ENCODE peak calls at places on chromosomes 3 and 15, in six cellular contexts. One of them, this sample, is unnamed.

GRCh38 chr15:32790352-32790999 is 72.7 kb downstream of the GREM1 start:
- DNase-seq in ovary: no peak
- DNase-seq in uterus: no peak
- DNase-seq in AG04450: peak
- DNase-seq in cardiac muscle cell: no peak
- DNase-seq in foreskin fibroblast: peak
- DNase-seq in this sample: no peak

GRCh38 chr3:128364808-128365360 is 101.8 kb downstream of the DNAJB8 start:
- DNase-seq in cardiac muscle cell: no peak
- DNase-seq in foreskin fibroblast: no peak
- DNase-seq in ovary: no peak
- DNase-seq in AG04450: no peak
- DNase-seq in uterus: no peak
- DNase-seq in this sample: no peak

GRCh38 chr3:58683001-58683845 is 16.6 kb upstream of the FAM3D start:
- DNase-seq in cardiac muscle cell: no peak
- DNase-seq in foreskin fibroblast: peak
- DNase-seq in AG04450: no peak
- DNase-seq in ovary: no peak
- DNase-seq in uterus: no peak
- DNase-seq in this sample: peak

GRCh38 chr3:32880225-32880624 is 62.4 kb downstream of the TRIM71 start:
- DNase-seq in foreskin fibroblast: peak
- DNase-seq in cardiac muscle cell: no peak
- DNase-seq in ovary: no peak
- DNase-seq in uterus: no peak
- DNase-seq in AG04450: no peak
- DNase-seq in this sample: no peak

GRCh38 chr3:123608263-123608937 is 23.5 kb upstream of the HACD2 start:
- DNase-seq in cardiac muscle cell: no peak
- DNase-seq in ovary: no peak
- DNase-seq in uterus: no peak
- DNase-seq in AG04450: no peak
- DNase-seq in foreskin fibroblast: no peak
- DNase-seq in this sample: no peak

GRCh38 chr3:146498002-146498736 is 28.8 kb upstream of the PLSCR2 start:
- DNase-seq in cardiac muscle cell: no peak
- DNase-seq in foreskin fibroblast: no peak
- DNase-seq in uterus: no peak
- DNase-seq in ovary: no peak
- DNase-seq in AG04450: no peak
- DNase-seq in this sample: no peak

GRCh38 chr3:52774066-52774713 is 3.2 kb upstream of the ITIH1 start:
- DNase-seq in ovary: no peak
- DNase-seq in AG04450: no peak
- DNase-seq in uterus: no peak
- DNase-seq in cardiac muscle cell: no peak
- DNase-seq in foreskin fibroblast: no peak
- DNase-seq in this sample: no peak

GRCh38 chr15:47846911-47847310 is 129.6 kb downstream of the SEMA6D start:
- DNase-seq in foreskin fibroblast: no peak
- DNase-seq in ovary: no peak
- DNase-seq in AG04450: no peak
- DNase-seq in cardiac muscle cell: no peak
- DNase-seq in uterus: no peak
- DNase-seq in this sample: no peak

GRCh38 chr3:141680620-141681389 is 57.3 kb upstream of the RNF7 start:
- DNase-seq in uterus: peak
- DNase-seq in foreskin fibroblast: peak
- DNase-seq in cardiac muscle cell: peak
- DNase-seq in ovary: no peak
- DNase-seq in AG04450: no peak
- DNase-seq in this sample: no peak

GRCh38 chr15:95600367-95600766 is 730.1 kb upstream of the NR2F2 start:
- DNase-seq in cardiac muscle cell: no peak
- DNase-seq in ovary: no peak
- DNase-seq in uterus: no peak
- DNase-seq in AG04450: no peak
- DNase-seq in foreskin fibroblast: no peak
- DNase-seq in this sample: no peak

GRCh38 chr3:8223766-8224165 is 277.9 kb upstream of the LMCD1 start:
- DNase-seq in AG04450: no peak
- DNase-seq in ovary: peak
- DNase-seq in foreskin fibroblast: peak
- DNase-seq in cardiac muscle cell: peak
- DNase-seq in uterus: no peak
- DNase-seq in this sample: no peak

GRCh38 chr15:63473999-63474809 is 30.2 kb upstream of the USP3 start:
- DNase-seq in AG04450: peak
- DNase-seq in foreskin fibroblast: peak
- DNase-seq in cardiac muscle cell: peak
- DNase-seq in ovary: no peak
- DNase-seq in uterus: no peak
- DNase-seq in this sample: peak

DNA sequence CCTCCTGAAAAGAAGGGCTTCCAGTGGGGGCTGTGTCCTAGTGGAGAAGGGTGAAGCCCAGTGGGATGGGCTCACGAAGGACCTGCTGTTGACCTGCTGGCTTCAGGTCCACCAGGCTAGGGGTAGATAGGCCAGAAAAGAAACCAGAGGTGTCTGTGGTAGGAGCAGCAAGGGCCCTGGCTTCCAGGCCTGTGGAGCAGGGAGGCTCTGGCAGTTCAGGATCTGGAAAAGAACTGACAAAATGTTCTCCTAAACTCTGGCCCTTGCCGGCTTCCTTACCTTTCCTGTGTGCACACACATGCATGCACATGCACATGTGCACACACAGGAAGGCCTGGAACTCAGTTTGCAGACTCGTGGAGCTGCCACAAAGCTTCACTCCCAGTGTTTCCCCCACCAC is 49.7 kb downstream of the ABHD2 start:
- DNase-seq in uterus: no peak
- DNase-seq in foreskin fibroblast: no peak
- DNase-seq in cardiac muscle cell: no peak
- DNase-seq in AG04450: no peak
- DNase-seq in ovary: no peak
- DNase-seq in this sample: no peak
- TF ChIP-seq CTCF in uterus: no peak
- TF ChIP-seq CTCF in foreskin fibroblast: no peak
- TF ChIP-seq CTCF in cardiac muscle cell: no peak
- TF ChIP-seq CTCF in AG04450: no peak
- TF ChIP-seq CTCF in ovary: no peak
- TF ChIP-seq CTCF in this sample: no peak

DNA sequence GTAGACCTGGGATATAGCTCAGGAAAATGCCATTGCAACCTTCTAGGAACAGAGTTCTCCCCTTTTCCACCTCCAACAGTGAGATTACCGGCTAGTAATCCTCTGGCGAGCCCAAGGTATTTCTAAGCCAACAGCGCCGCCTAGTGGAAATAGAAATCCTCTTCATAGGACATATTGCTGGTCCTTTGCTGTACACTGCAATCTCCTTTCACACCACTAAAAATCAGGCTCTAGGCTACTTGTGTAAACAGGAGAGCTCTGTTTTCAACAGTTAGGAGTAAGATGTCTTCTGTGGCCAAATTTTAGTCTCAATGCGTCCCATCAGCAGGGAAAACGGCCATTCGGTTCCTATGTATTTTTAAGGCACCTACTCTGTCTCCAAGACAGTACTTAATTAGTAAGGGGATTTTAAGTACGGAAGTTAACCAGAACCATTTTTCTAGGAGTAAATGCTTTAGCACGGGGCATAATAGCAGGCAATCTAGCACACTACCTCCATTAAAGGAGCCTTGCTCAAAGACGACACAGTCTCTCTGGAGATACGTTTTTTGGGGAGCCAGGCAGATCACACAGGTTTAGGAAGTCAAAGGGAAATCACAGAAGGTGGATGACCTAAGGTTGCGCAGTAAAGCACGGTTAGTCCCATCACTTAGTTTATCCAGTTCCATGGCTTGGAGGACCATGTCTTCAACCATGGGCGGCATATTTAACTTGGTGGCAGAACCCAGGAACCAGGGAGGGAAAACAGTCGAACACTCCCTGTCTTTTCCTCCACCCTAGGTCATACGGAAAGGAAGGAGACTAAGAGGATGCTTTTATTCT is 43.8 kb downstream of the NCEH1 start:
- DNase-seq in AG04450: peak
- DNase-seq in uterus: peak
- DNase-seq in foreskin fibroblast: peak
- DNase-seq in cardiac muscle cell: peak
- DNase-seq in ovary: peak
- DNase-seq in this sample: peak
- H3K4me3 ChIP-seq in AG04450: no peak
- H3K4me3 ChIP-seq in uterus: no peak
- H3K4me3 ChIP-seq in foreskin fibroblast: no peak
- H3K4me3 ChIP-seq in cardiac muscle cell: no peak
- H3K4me3 ChIP-seq in ovary: no peak
- H3K4me3 ChIP-seq in this sample: no peak

DNA sequence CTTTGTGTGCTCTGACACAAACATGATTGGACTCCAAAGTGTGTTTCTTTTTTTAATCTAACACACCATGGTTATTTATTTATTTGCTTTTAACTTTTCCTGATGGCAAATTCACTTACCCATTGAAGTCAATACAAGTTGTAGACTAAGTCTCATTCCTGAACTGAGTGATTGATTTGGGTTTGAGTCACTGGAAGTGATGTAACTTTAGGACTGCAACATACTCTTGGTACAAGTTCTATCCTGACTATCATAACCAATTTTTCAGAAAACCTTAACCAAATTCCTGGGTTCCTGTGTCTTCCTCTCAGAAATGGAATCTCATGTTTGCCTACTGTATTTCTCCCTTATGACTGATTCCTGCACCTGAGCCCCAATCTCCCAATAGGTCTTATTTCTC is 590.0 kb upstream of the ROBO1 start:
- DNase-seq in AG04450: no peak
- DNase-seq in foreskin fibroblast: no peak
- DNase-seq in ovary: no peak
- DNase-seq in cardiac muscle cell: no peak
- DNase-seq in uterus: no peak
- DNase-seq in this sample: no peak
- TF ChIP-seq CTCF in AG04450: no peak
- TF ChIP-seq CTCF in foreskin fibroblast: no peak
- TF ChIP-seq CTCF in ovary: no peak
- TF ChIP-seq CTCF in cardiac muscle cell: no peak
- TF ChIP-seq CTCF in uterus: no peak
- TF ChIP-seq CTCF in this sample: no peak

GRCh38 chr3:188947401-188947982 is 224.3 kb upstream of the TPRG1 start:
- DNase-seq in AG04450: no peak
- DNase-seq in cardiac muscle cell: peak
- DNase-seq in ovary: peak
- DNase-seq in foreskin fibroblast: peak
- DNase-seq in uterus: peak
- DNase-seq in this sample: no peak
- H3K4me3 ChIP-seq in AG04450: peak
- H3K4me3 ChIP-seq in cardiac muscle cell: peak
- H3K4me3 ChIP-seq in ovary: peak
- H3K4me3 ChIP-seq in foreskin fibroblast: peak
- H3K4me3 ChIP-seq in uterus: peak
- H3K4me3 ChIP-seq in this sample: no peak

GRCh38 chr3:185935465-185936263 is 2.1 kb downstream of the TRA2B start:
- DNase-seq in cardiac muscle cell: no peak
- DNase-seq in foreskin fibroblast: peak
- DNase-seq in uterus: no peak
- DNase-seq in AG04450: no peak
- DNase-seq in ovary: no peak
- DNase-seq in this sample: no peak

GRCh38 chr3:185939721-185940120 is 1.9 kb upstream of the TRA2B start:
- DNase-seq in foreskin fibroblast: peak
- DNase-seq in ovary: no peak
- DNase-seq in AG04450: no peak
- DNase-seq in uterus: no peak
- DNase-seq in cardiac muscle cell: no peak
- DNase-seq in this sample: no peak

GRCh38 chr3:185934726-185935464 is 2.9 kb downstream of the TRA2B start:
- DNase-seq in foreskin fibroblast: peak
- DNase-seq in ovary: no peak
- DNase-seq in AG04450: no peak
- DNase-seq in uterus: no peak
- DNase-seq in cardiac muscle cell: no peak
- DNase-seq in this sample: no peak

GRCh38 chr3:185936814-185937688 is 763 bp downstream of the TRA2B start:
- DNase-seq in ovary: peak
- DNase-seq in AG04450: peak
- DNase-seq in uterus: peak
- DNase-seq in foreskin fibroblast: peak
- DNase-seq in cardiac muscle cell: peak
- DNase-seq in this sample: peak

GRCh38 chr3:185937689-185938374 is at the start of gene TRA2B:
- DNase-seq in ovary: peak
- DNase-seq in cardiac muscle cell: peak
- DNase-seq in uterus: peak
- DNase-seq in foreskin fibroblast: peak
- DNase-seq in AG04450: peak
- DNase-seq in this sample: peak
- TF ChIP-seq CTCF in ovary: peak
- TF ChIP-seq CTCF in cardiac muscle cell: peak
- TF ChIP-seq CTCF in uterus: no peak
- TF ChIP-seq CTCF in foreskin fibroblast: no peak
- TF ChIP-seq CTCF in AG04450: peak
- TF ChIP-seq CTCF in this sample: peak

DNA sequence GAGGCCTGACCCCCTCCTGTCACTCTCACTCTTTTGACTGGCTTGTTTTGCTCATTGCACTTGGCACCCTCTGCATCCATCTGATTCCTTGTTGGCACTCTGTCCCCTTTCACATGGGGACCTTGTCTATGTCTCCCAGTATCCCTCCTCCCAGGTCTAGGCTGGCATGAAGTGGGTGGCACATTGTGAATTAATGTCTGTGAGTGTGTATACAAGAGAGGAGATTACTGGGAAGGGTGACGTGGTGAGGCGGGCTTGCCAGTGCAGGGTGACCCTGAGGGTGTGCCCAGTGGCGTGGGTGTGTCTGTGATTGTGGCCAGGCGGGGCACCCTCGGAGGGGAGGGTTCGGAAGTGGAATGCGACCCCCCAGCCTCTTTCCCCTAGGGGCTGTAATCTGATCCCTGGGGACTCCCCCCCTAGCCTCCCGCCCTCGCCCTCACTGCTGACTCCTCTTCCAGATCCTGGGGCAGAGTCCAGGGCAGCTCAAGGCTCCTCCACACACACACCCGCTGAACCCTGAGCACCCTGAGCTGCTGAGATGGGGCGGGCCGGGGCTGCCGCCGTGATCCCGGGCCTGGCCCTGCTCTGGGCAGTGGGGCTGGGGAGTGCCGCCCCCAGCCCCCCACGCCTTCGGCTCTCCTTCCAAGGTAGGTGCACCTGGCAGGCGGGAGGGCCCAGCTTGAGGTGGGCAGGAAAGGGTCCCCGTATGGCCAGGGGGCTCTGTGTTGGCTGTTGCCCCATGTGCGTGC is at the start of gene SEMA3B:
- DNase-seq in ovary: peak
- DNase-seq in foreskin fibroblast: peak
- DNase-seq in uterus: peak
- DNase-seq in AG04450: no peak
- DNase-seq in cardiac muscle cell: no peak
- DNase-seq in this sample: no peak
- H3K4me3 ChIP-seq in ovary: peak
- H3K4me3 ChIP-seq in foreskin fibroblast: peak
- H3K4me3 ChIP-seq in uterus: peak
- H3K4me3 ChIP-seq in AG04450: peak
- H3K4me3 ChIP-seq in cardiac muscle cell: no peak
- H3K4me3 ChIP-seq in this sample: no peak